ENCODE peak calls at places on chromosomes 6 and 20, in five cellular contexts. A, U, Y, F and Z are unnamed samples.

GRCh38 chr6:1535295-1535694 is 74.4 kb upstream of the FOXC1 start:
- DNase-seq in A (no peak), U (no peak), Y (no peak), F (peak; percentile 64), Z (no peak)

GRCh38 chr6:152401978-152402377 is 235.2 kb downstream of the SYNE1 start:
- DNase-seq in A (no peak), U (peak; percentile 87), Y (no peak), F (no peak), Z (peak; percentile 85)

GRCh38 chr6:66900081-66900770 is 1193.2 kb upstream of the EYS start:
- DNase-seq in A (no peak), U (no peak), Y (no peak), F (no peak), Z (no peak)

GRCh38 chr20:44324343-44324742 is 12.5 kb upstream of the R3HDML start:
- DNase-seq in A (peak; percentile 60), U (no peak), Y (no peak), F (no peak), Z (no peak)

GRCh38 chr20:5973172-5973571 is 22.7 kb downstream of the MCM8 start:
- DNase-seq in A (no peak), U (no peak), Y (no peak), F (no peak), Z (peak; percentile 93)

GRCh38 chr6:158654498-158654897 is 4.6 kb downstream of the SYTL3 start:
- DNase-seq in A (no peak), U (peak; percentile 97), Y (peak; percentile 62), F (no peak), Z (peak; percentile 92)

GRCh38 chr20:56552911-56553629 is 20.0 kb downstream of the FAM209B start:
- DNase-seq in A (no peak), U (no peak), Y (no peak), F (no peak), Z (no peak)

GRCh38 chr20:4637081-4637797 is 84.5 kb upstream of the PRND start:
- DNase-seq in A (peak; percentile 72), U (peak; percentile 59), Y (no peak), F (no peak), Z (no peak)